ENCODE peak calls at places on chromosomes 5 and 9, in eight cellular contexts. R, N, Q, Y, C, L, T and H are unnamed samples.

GRCh38 chr5:9188131-9188530 is 357.7 kb downstream of the SEMA5A start:
- DNase-seq in T (no peak), Q (no peak), C (peak), L (peak), N (no peak), R (no peak), Y (peak), H (no peak)

GRCh38 chr5:96280946-96281393 is 152.1 kb downstream of the PCSK1 start:
- DNase-seq in Y (peak), T (no peak), N (no peak), R (no peak), L (no peak), Q (no peak), C (peak), H (no peak)

GRCh38 chr5:115297043-115297442 is 589 bp upstream of the CCDC112 start:
- DNase-seq in T (no peak), C (no peak), Y (peak), L (no peak), N (no peak), R (no peak), Q (no peak), H (no peak)

GRCh38 chr5:157143127-157143959 is 678 bp upstream of the MED7 start:
- DNase-seq in R (no peak), Y (peak), Q (no peak), L (no peak), C (peak), N (no peak), T (no peak), H (peak)

GRCh38 chr9:35407846-35408245 is 82.1 kb upstream of the RUSC2 start:
- DNase-seq in Y (no peak), R (no peak), Q (no peak), N (no peak), T (no peak), L (no peak), C (no peak), H (no peak)

GRCh38 chr9:35951736-35952135 is 6.2 kb downstream of the OR2S2 start:
- DNase-seq in N (no peak), R (no peak), T (no peak), Y (peak), Q (no peak), C (peak), L (peak), H (no peak)

GRCh38 chr5:76679231-76679630 is 36.7 kb upstream of the F2R start:
- DNase-seq in T (no peak), N (no peak), R (no peak), Y (no peak), C (no peak), Q (no peak), L (no peak), H (no peak)

GRCh38 chr5:123505633-123506032 is 6.3 kb upstream of the CSNK1G3 start:
- DNase-seq in R (no peak), T (no peak), C (no peak), Y (no peak), L (no peak), N (no peak), Q (no peak), H (no peak)

GRCh38 chr5:148515460-148515859 is 131.7 kb downstream of the FBXO38 start:
- DNase-seq in R (no peak), Y (no peak), N (no peak), Q (no peak), T (no peak), L (no peak), C (no peak), H (no peak)

GRCh38 chr5:125316386-125316785 is 569.9 kb upstream of the ZNF608 start:
- DNase-seq in L (no peak), C (no peak), Q (no peak), R (no peak), T (no peak), N (no peak), Y (no peak), H (no peak)

GRCh38 chr5:10632110-10632903 is 68.4 kb downstream of the ANKRD33B start:
- DNase-seq in T (peak), Y (peak), Q (peak), R (peak), C (no peak), N (no peak), L (no peak), H (no peak)

GRCh38 chr5:151757233-151758140 is 944 bp downstream of the ATOX1 start:
- DNase-seq in L (peak), C (peak), Q (no peak), T (no peak), N (no peak), R (peak), Y (peak), H (peak)

GRCh38 chr9:133732351-133733073 is 5.6 kb downstream of the SARDH start:
- DNase-seq in Y (no peak), C (no peak), N (no peak), L (no peak), T (no peak), R (no peak), Q (no peak), H (no peak)

GRCh38 chr5:107378218-107378899 is 292.4 kb downstream of the EFNA5 start:
- DNase-seq in T (no peak), Q (no peak), R (peak), C (no peak), L (no peak), Y (peak), N (no peak), H (no peak)

GRCh38 chr5:179623906-179624741 is 653 bp upstream of the HNRNPH1 start:
- DNase-seq in C (peak), N (no peak), R (peak), T (no peak), Q (no peak), L (peak), Y (peak), H (peak)

GRCh38 chr5:61252643-61252925 is 79.5 kb upstream of the ZSWIM6 start:
- DNase-seq in Q (no peak), L (no peak), R (no peak), N (no peak), C (no peak), T (no peak), Y (no peak), H (no peak)

GRCh38 chr5:107483625-107484024 is 187.1 kb downstream of the EFNA5 start:
- DNase-seq in Q (no peak), Y (no peak), L (no peak), T (no peak), R (no peak), N (no peak), C (no peak), H (no peak)

GRCh38 chr5:123297866-123298265 is 125.3 kb downstream of the CEP120 start:
- DNase-seq in C (peak), Y (no peak), L (no peak), N (no peak), T (no peak), Q (no peak), R (no peak), H (no peak)

GRCh38 chr9:35415769-35416427 is 74.0 kb upstream of the RUSC2 start:
- DNase-seq in L (no peak), R (no peak), Q (no peak), C (peak), N (no peak), T (no peak), Y (no peak), H (no peak)

GRCh38 chr9:96130970-96131369 is 171.0 kb downstream of the HSD17B3 start:
- DNase-seq in R (no peak), N (no peak), L (no peak), Q (no peak), T (no peak), Y (peak), C (no peak), H (no peak)

GRCh38 chr5:169416583-169417196 is 115.8 kb upstream of the SLIT3 start:
- DNase-seq in L (no peak), C (no peak), R (no peak), Y (peak), Q (no peak), T (no peak), N (no peak), H (no peak)

GRCh38 chr9:109733690-109734089 is 46.3 kb upstream of the PALM2AKAP2 start:
- DNase-seq in C (peak), Y (no peak), R (no peak), T (no peak), N (no peak), Q (no peak), L (peak), H (no peak)

GRCh38 chr5:520850-521226 is 3.4 kb downstream of the SLC9A3 start:
- DNase-seq in Q (no peak), Y (no peak), N (no peak), L (no peak), C (no peak), R (no peak), T (no peak), H (no peak)

GRCh38 chr5:88724201-88724600 is 158.8 kb downstream of the MEF2C start:
- DNase-seq in Q (no peak), Y (peak), R (no peak), C (peak), N (no peak), L (peak), T (no peak), H (no peak)

GRCh38 chr5:132776077-132776931 is 735 bp downstream of the SEPTIN8 start:
- DNase-seq in T (no peak), Q (no peak), R (no peak), Y (peak), L (no peak), N (peak), C (no peak), H (no peak)

GRCh38 chr5:115170128-115170923 is 618 bp upstream of the TRIM36 start:
- DNase-seq in T (no peak), Y (no peak), N (peak), C (no peak), L (no peak), Q (peak), R (no peak), H (no peak)

GRCh38 chr9:98997580-98997979 is 53.9 kb downstream of the COL15A1 start:
- DNase-seq in T (no peak), C (no peak), Y (no peak), N (no peak), R (no peak), Q (no peak), L (no peak), H (no peak)

GRCh38 chr9:99134893-99135341 is 30.0 kb downstream of the TGFBR1 start:
- DNase-seq in R (no peak), Y (peak), T (no peak), C (no peak), N (no peak), Q (peak), L (no peak), H (no peak)

GRCh38 chr9:131330814-131331600 is 41.5 kb downstream of the PLPP7 start:
- DNase-seq in R (no peak), Q (no peak), C (no peak), N (no peak), T (no peak), Y (no peak), L (no peak), H (no peak)

GRCh38 chr9:113929634-113930092 is 53.6 kb downstream of the ZNF618 start:
- DNase-seq in C (peak), L (no peak), R (no peak), Q (no peak), T (no peak), Y (peak), N (no peak), H (no peak)

GRCh38 chr9:116087751-116088194 is 65.8 kb upstream of the PAPPA start:
- DNase-seq in N (no peak), R (no peak), T (no peak), C (peak), L (peak), Q (no peak), Y (peak), H (no peak)

GRCh38 chr5:138276402-138277054 is 2.1 kb upstream of the GFRA3 start:
- DNase-seq in Q (no peak), L (no peak), C (peak), Y (no peak), N (no peak), R (peak), T (no peak), H (no peak)